ENCODE peak calls at places on chromosomes 4 and X, in eight cellular contexts. W, J, B, L, T, O, U and D are unnamed samples.

GRCh38 chrX:136318895-136319597 is 18.3 kb downstream of the ADGRG4 start:
- DNase-seq in U (no peak), L (no peak), O (no peak), W (no peak), B (no peak), J (no peak), T (no peak), D (no peak)

GRCh38 chr4:176357359-176358082 is 37.8 kb downstream of the SPCS3 start:
- DNase-seq in W (no peak), B (no peak), L (no peak), O (no peak), J (no peak), T (no peak), U (no peak), D (no peak)

GRCh38 chrX:56221101-56221500 is 11.1 kb upstream of the KLF8 start:
- DNase-seq in O (no peak), U (no peak), L (no peak), B (no peak), W (no peak), T (no peak), J (no peak), D (no peak)

GRCh38 chr4:10204401-10205058 is 87.9 kb upstream of the WDR1 start:
- DNase-seq in T (no peak), B (no peak), W (no peak), U (no peak), L (no peak), O (no peak), J (no peak), D (no peak)

GRCh38 chr4:139902328-139903217 is 237.0 kb downstream of the MGST2 start:
- DNase-seq in B (no peak), O (no peak), L (no peak), T (no peak), W (no peak), U (no peak), J (no peak), D (peak)

GRCh38 chr4:38371391-38371851 is 292.6 kb upstream of the KLF3 start:
- DNase-seq in U (no peak), O (no peak), B (no peak), L (no peak), J (no peak), T (no peak), W (no peak), D (no peak)

GRCh38 chr4:82787342-82787741 is 11.3 kb downstream of the SCD5 start:
- DNase-seq in W (no peak), B (no peak), J (no peak), L (no peak), O (no peak), T (no peak), U (no peak), D (no peak)

GRCh38 chr4:169621754-169622481 is 1.5 kb downstream of the CLCN3 start:
- DNase-seq in B (no peak), T (no peak), J (no peak), O (no peak), W (peak), U (no peak), L (no peak), D (no peak)

GRCh38 chrX:21659320-21659719 is 1.2 kb upstream of the KLHL34 start:
- DNase-seq in B (no peak), O (no peak), L (no peak), W (no peak), J (no peak), T (no peak), U (no peak), D (no peak)

GRCh38 chr4:163540977-163541376 is 46.5 kb downstream of the TMA16 start:
- DNase-seq in W (no peak), J (no peak), T (no peak), B (no peak), O (no peak), L (no peak), U (no peak), D (no peak)

GRCh38 chr4:113682730-113683129 is 78.8 kb downstream of the CAMK2D start:
- DNase-seq in W (no peak), L (no peak), T (no peak), O (no peak), B (no peak), U (no peak), J (no peak), D (no peak)

GRCh38 chrX:66635360-66635759 is 3.5 kb downstream of the EDA2R start:
- DNase-seq in J (no peak), O (no peak), U (no peak), L (no peak), T (no peak), B (no peak), W (peak), D (no peak)

GRCh38 chr4:24073948-24074347 is 184.1 kb upstream of the PPARGC1A start:
- DNase-seq in W (no peak), J (no peak), L (no peak), U (no peak), T (no peak), O (no peak), B (no peak), D (no peak)

GRCh38 chrX:86806786-86807185 is 658.5 kb downstream of the DACH2 start:
- DNase-seq in W (peak), L (no peak), J (no peak), U (no peak), T (no peak), O (peak), B (no peak), D (no peak)

GRCh38 chrX:133254666-133255065 is 36.5 kb upstream of the TFDP3 start:
- DNase-seq in W (no peak), L (no peak), J (no peak), U (no peak), B (no peak), T (no peak), O (no peak), D (no peak)

GRCh38 chrX:15988661-15989603 is 134.3 kb upstream of the AP1S2 start:
- DNase-seq in O (no peak), W (peak), U (no peak), B (no peak), J (no peak), L (no peak), T (no peak), D (no peak)

GRCh38 chr4:56049428-56050212 is 100.9 kb downstream of the CEP135 start:
- DNase-seq in L (no peak), W (peak), O (peak), U (no peak), T (no peak), B (no peak), J (peak), D (peak)

GRCh38 chr4:127732623-127733199 is 2.5 kb downstream of the SLC25A31 start:
- DNase-seq in L (no peak), O (no peak), U (no peak), T (no peak), B (peak), W (peak), J (no peak), D (no peak)

GRCh38 chrX:55815546-55815945 is 98.0 kb downstream of the RRAGB start:
- DNase-seq in B (no peak), U (no peak), J (no peak), T (no peak), O (no peak), W (no peak), L (no peak), D (no peak)

GRCh38 chrX:55167124-55167523 is 53.0 kb upstream of the PAGE5 start:
- DNase-seq in B (no peak), T (no peak), W (no peak), U (no peak), O (no peak), L (no peak), J (no peak), D (no peak)

GRCh38 chrX:22666441-22666840 is 333.3 kb upstream of the DDX53 start:
- DNase-seq in U (no peak), B (no peak), L (no peak), O (peak), W (peak), J (no peak), T (no peak), D (no peak)

GRCh38 chrX:52220936-52221335 is 36.2 kb downstream of the MAGED4 start:
- DNase-seq in U (no peak), J (no peak), O (no peak), T (no peak), W (no peak), B (no peak), L (no peak), D (no peak)

GRCh38 chr4:66911898-66912297 is 633.4 kb downstream of the CENPC start:
- DNase-seq in J (no peak), B (no peak), W (no peak), O (no peak), L (no peak), U (no peak), T (no peak), D (no peak)

GRCh38 chr4:182177166-182177565 is 66.0 kb upstream of the TENM3 start:
- DNase-seq in J (no peak), U (no peak), O (no peak), T (no peak), W (no peak), B (no peak), L (no peak), D (no peak)

GRCh38 chrX:15269618-15270521 is at the start of gene ASB9:
- DNase-seq in O (no peak), B (peak), T (peak), J (peak), W (peak), L (no peak), U (peak), D (no peak)

GRCh38 chrX:67437821-67438220 is 106.0 kb upstream of the AR start:
- DNase-seq in B (no peak), J (no peak), W (no peak), L (no peak), U (no peak), T (no peak), O (no peak), D (no peak)

GRCh38 chrX:115642895-115643530 is 82.0 kb downstream of the PLS3 start:
- DNase-seq in O (peak), U (no peak), J (peak), T (peak), B (peak), W (peak), L (peak), D (no peak)

GRCh38 chr4:127012549-127012948 is 620.2 kb upstream of the INTU start:
- DNase-seq in T (no peak), J (no peak), L (no peak), O (no peak), W (no peak), U (no peak), B (no peak), D (no peak)

GRCh38 chr4:1204828-1205591 is 32.6 kb upstream of the SPON2 start:
- DNase-seq in J (peak), B (no peak), O (no peak), T (peak), U (peak), L (peak), W (no peak), D (peak)

GRCh38 chr4:174672276-174672675 is 150.0 kb upstream of the HPGD start:
- DNase-seq in T (no peak), W (peak), L (no peak), O (no peak), U (no peak), J (no peak), B (no peak), D (no peak)

GRCh38 chrX:72568406-72569092 is 4.1 kb downstream of the HDAC8 start:
- DNase-seq in L (no peak), J (no peak), T (no peak), O (no peak), W (no peak), B (no peak), U (no peak), D (no peak)

GRCh38 chrX:2299871-2300270 is 200.9 kb downstream of the DHRSX start:
- DNase-seq in O (no peak), T (no peak), W (no peak), U (no peak), L (no peak), B (no peak), J (no peak), D (no peak)

GRCh38 chr4:83852085-83852451 is 316.2 kb downstream of the GPAT3 start:
- DNase-seq in T (no peak), O (no peak), U (no peak), L (no peak), B (no peak), J (no peak), W (peak), D (no peak)

GRCh38 chrX:48497871-48498270 is 10.9 kb upstream of the PORCN start:
- DNase-seq in B (no peak), W (no peak), O (no peak), L (no peak), J (no peak), T (no peak), U (no peak), D (no peak)
- H3K27ac ChIP-seq in B (no peak), W (peak), O (no peak), L (no peak), J (no peak), T (no peak), U (no peak), D (no peak)

GRCh38 chrX:48854898-48855297 is 19.5 kb upstream of the PCSK1N start:
- DNase-seq in L (no peak), T (no peak), O (no peak), U (no peak), J (no peak), B (no peak), W (peak), D (no peak)
- TF ChIP-seq EP300 in L (no peak), T (no peak), O (no peak), U (no peak), J (no peak), B (no peak), W (no peak), D (no peak)

GRCh38 chr4:119084503-119084902 is 51.1 kb upstream of the MYOZ2 start:
- DNase-seq in O (no peak), T (no peak), J (no peak), L (no peak), B (no peak), W (no peak), U (no peak), D (no peak)

GRCh38 chr4:119080721-119081541 is 54.7 kb upstream of the MYOZ2 start:
- DNase-seq in B (no peak), J (peak), O (no peak), T (no peak), L (no peak), W (peak), U (no peak), D (no peak)

GRCh38 chr4:119082661-119083060 is 53.0 kb upstream of the MYOZ2 start:
- DNase-seq in T (no peak), B (no peak), U (no peak), J (no peak), O (no peak), L (no peak), W (no peak), D (no peak)

GRCh38 chr4:119081542-119081859 is 54.1 kb upstream of the MYOZ2 start:
- DNase-seq in L (no peak), J (no peak), U (no peak), O (no peak), W (no peak), B (no peak), T (no peak), D (no peak)

GRCh38 chr4:119081943-119082342 is 53.7 kb upstream of the MYOZ2 start:
- DNase-seq in T (no peak), B (no peak), W (no peak), U (no peak), L (no peak), J (no peak), O (no peak), D (no peak)
- H3K27ac ChIP-seq in T (no peak), B (no peak), W (peak), U (no peak), L (no peak), J (peak), O (no peak), D (no peak)

GRCh38 chr4:17574206-17574605 is 2.8 kb upstream of the LAP3 start:
- DNase-seq in B (no peak), T (no peak), O (no peak), W (no peak), L (no peak), U (no peak), J (no peak), D (no peak)
- TF ChIP-seq EP300 in B (no peak), T (no peak), O (no peak), W (no peak), L (no peak), U (no peak), J (no peak), D (no peak)

GRCh38 chrX:71228063-71228642 is 5.1 kb downstream of the GJB1 start:
- DNase-seq in O (no peak), U (no peak), T (no peak), W (no peak), B (no peak), L (no peak), J (no peak), D (no peak)
- H3K27ac ChIP-seq in O (no peak), U (no peak), T (no peak), W (no peak), B (no peak), L (no peak), J (no peak), D (no peak)

GRCh38 chrX:7144126-7144525 is 3.4 kb upstream of the STS start:
- DNase-seq in U (no peak), B (no peak), L (no peak), W (no peak), O (no peak), J (no peak), T (no peak), D (no peak)
- TF ChIP-seq EP300 in U (no peak), B (no peak), L (no peak), W (no peak), O (no peak), J (no peak), T (no peak), D (no peak)

GRCh38 chr4:13541176-13541604 is 3.1 kb downstream of the NKX3-2 start:
- DNase-seq in O (no peak), L (peak), J (no peak), W (no peak), B (no peak), U (no peak), T (no peak), D (no peak)

GRCh38 chr4:13539721-13540445 is 4.4 kb downstream of the NKX3-2 start:
- DNase-seq in T (no peak), U (no peak), W (no peak), B (no peak), J (no peak), O (peak), L (peak), D (no peak)

GRCh38 chr4:13539047-13539720 is 5.1 kb downstream of the NKX3-2 start:
- DNase-seq in L (peak), W (no peak), U (no peak), J (no peak), O (peak), T (no peak), B (no peak), D (no peak)

GRCh38 chr4:13541720-13542576 is 2.4 kb downstream of the NKX3-2 start:
- DNase-seq in W (peak), U (no peak), L (peak), B (no peak), J (peak), O (no peak), T (no peak), D (no peak)

DNA sequence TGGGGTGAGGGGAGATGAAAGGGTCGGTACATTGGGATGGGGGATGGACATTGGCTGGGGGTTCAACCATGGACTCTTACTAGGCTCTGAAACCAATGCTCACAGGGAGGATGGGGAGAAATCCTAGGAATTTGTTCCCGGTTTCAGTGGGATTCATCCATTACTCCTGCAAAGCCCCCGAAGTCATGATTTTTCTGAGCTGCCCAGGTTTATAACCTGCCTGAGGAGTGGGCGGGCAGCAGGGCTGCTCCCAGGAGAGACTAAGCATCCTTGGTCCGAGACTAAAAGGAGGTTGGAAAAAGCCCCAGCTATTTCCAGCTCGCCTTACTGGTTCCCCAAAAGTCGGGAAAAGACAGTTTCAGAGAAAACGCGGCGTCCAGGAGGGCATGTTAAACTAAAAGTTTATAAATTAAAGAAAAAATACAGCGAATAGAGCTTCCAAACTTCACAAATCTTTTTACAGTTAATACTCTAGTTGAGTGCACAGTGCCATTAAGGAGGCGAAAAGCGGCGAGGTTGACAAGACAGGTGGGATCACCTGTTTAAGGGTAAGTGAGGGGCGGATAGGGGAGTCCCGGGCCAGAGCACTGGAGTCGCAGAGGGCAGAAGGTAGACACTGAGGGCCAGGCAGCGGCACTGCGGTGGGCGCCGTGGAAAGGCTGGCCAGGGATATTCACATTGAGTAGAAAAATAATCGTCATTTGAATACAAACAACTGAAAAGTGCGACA is 3.7 kb downstream of the NKX3-2 start:
- DNase-seq in J (no peak), L (peak), O (no peak), W (no peak), T (no peak), U (no peak), B (no peak), D (no peak)
- H3K27ac ChIP-seq in J (peak), L (peak), O (no peak), W (no peak), T (no peak), U (no peak), B (no peak), D (no peak)

GRCh38 chr4:74095482-74095881 is 3.5 kb downstream of the CXCL2 start:
- DNase-seq in J (no peak), T (no peak), U (no peak), L (no peak), O (no peak), B (no peak), W (peak), D (no peak)
- TF ChIP-seq EP300 in J (no peak), T (no peak), U (no peak), L (no peak), O (no peak), B (no peak), W (no peak), D (no peak)